ENCODE peak calls at places on chromosomes 13 and 19, in six cellular contexts. N, A, G, M, U and K are unnamed samples.

GRCh38 chr13:110942248-110942981 is 27.5 kb upstream of the ANKRD10 start:
- DNase-seq in A (no peak), U (no peak), M (no peak), N (peak; percentile 82), G (no peak), K (no peak)

GRCh38 chr19:58538257-58539168 is 5.4 kb upstream of the TRIM28 start:
- DNase-seq in A (peak; percentile 61), N (no peak), G (no peak), M (no peak), U (no peak), K (no peak)

GRCh38 chr19:11505504-11506100 is at the start of gene ZNF653:
- DNase-seq in G (peak; percentile 91), U (peak; percentile 98), M (peak; percentile 95), A (peak; percentile 94), N (peak; percentile 89), K (peak; percentile 91)

GRCh38 chr19:34365463-34366401 is 736 bp downstream of the GPI start:
- DNase-seq in N (peak; percentile 31), G (no peak), M (no peak), U (no peak), A (peak; percentile 74), K (no peak)

GRCh38 chr13:93002071-93002470 is 224.5 kb upstream of the GPC6 start:
- DNase-seq in A (no peak), U (no peak), G (no peak), M (no peak), N (no peak), K (no peak)

GRCh38 chr19:49057636-49058234 is at the start of gene CGB7:
- DNase-seq in U (peak; percentile 58), G (peak; percentile 54), M (peak; percentile 63), N (peak; percentile 69), A (peak; percentile 89), K (peak; percentile 39)

GRCh38 chr13:41212881-41213280 is 18.5 kb upstream of the KBTBD7 start:
- DNase-seq in G (no peak), M (no peak), N (no peak), A (no peak), U (no peak), K (no peak)

GRCh38 chr19:8126511-8126910 is 22.9 kb downstream of the FBN3 start:
- DNase-seq in G (no peak), U (no peak), N (no peak), A (no peak), M (no peak), K (no peak)

GRCh38 chr13:77833331-77833863 is 85.2 kb downstream of the EDNRB start:
- DNase-seq in U (no peak), A (no peak), N (no peak), M (no peak), G (peak; percentile 64), K (no peak)

GRCh38 chr19:4352701-4353121 is 9.3 kb downstream of the MPND start:
- DNase-seq in M (no peak), A (no peak), U (peak; percentile 80), N (no peak), G (peak; percentile 46), K (peak; percentile 56)

GRCh38 chr19:5916201-5916708 is 2.2 kb downstream of the CAPS start:
- DNase-seq in M (no peak), G (no peak), U (no peak), N (no peak), A (no peak), K (no peak)

GRCh38 chr13:40271931-40272775 is 394.3 kb downstream of the FOXO1 start:
- DNase-seq in U (no peak), A (peak; percentile 31), M (peak; percentile 91), N (peak; percentile 81), G (peak; percentile 91), K (peak; percentile 65)

GRCh38 chr19:52945652-52946321 is 16.9 kb downstream of the ZNF816 start:
- DNase-seq in M (no peak), G (no peak), A (no peak), N (no peak), U (no peak), K (no peak)

GRCh38 chr19:29678484-29679106 is 13.3 kb downstream of the PLEKHF1 start:
- DNase-seq in A (no peak), G (peak; percentile 72), U (no peak), M (peak; percentile 80), N (no peak), K (no peak)

GRCh38 chr13:31050486-31051400 is 111.0 kb downstream of the HSPH1 start:
- DNase-seq in N (no peak), M (no peak), U (no peak), G (no peak), A (no peak), K (peak; percentile 25)

GRCh38 chr19:3359850-3360493 is 6.4 kb upstream of the NFIC start:
- DNase-seq in M (no peak), A (no peak), U (peak; percentile 89), N (no peak), G (no peak), K (no peak)

GRCh38 chr19:46206176-46206575 is 23.4 kb upstream of the IGFL1 start:
- DNase-seq in M (no peak), A (no peak), N (peak; percentile 91), G (no peak), U (no peak), K (no peak)

DNA sequence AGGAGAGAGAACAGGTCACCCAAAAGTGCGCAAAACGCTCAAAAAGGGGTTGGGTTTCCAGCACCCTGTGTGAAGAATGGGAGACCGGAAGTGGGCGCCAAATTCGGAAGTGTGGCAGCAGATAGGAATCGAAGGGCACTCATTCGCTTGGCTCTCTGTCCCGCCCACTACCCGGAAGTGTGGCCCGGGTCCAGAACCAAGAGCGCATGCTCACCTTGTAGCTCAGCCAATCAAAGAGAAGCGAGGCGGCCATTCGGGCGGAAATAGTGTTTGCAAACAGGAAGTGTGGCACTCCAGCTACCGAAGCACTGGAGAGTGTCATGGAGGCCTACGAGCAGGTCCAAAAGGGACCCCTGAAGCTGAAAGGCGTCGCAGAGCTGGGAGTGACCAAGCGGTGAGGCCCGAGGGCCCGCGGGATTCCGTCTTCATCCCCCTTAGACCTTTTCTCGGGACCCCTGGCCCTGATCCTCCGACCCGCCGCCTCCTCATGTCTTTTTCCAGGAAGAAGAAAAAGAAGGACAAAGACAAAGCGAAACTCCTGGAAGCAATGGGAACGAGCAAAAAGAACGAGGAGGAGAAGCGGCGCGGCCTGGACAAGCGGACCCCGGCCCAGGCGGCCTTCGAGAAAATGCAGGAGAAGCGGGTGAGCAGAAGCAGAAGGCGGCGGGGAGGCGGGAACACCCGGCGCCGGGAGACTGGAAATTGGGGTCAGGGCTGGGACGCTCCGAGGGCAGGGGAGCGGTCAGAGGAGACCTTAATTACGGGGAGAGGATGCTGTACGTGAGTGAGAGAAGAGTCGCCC is at the start of gene FAM32A:
- DNase-seq in A (peak; percentile 99), M (peak; percentile 100), N (peak; percentile 99), U (peak; percentile 96), G (peak; percentile 99), K (peak; percentile 99)
- TF ChIP-seq CTCF in A (peak; percentile 23), M (peak; percentile 24), N (peak; percentile 18), U (peak; percentile 24), G (peak; percentile 67), K (no peak)

DNA sequence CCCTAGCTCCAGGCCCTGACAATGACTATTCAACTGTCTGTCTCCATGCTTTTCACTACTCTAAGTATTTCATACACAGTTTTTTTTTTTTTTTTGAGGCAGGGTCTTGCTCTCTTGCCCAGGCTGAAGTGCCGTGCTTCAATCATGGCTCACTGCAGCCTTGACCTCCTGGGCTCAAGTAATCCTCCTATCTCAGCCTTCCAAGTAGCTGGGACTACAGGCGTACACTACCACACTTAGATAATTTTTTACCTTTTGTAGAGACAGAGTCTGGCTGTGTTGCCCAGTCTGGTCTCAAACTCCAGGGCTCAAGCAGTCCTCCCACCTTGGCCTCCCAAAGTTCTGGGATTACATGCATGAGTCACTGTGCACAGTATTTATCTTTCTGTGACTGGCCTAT is 815.4 kb downstream of the DACH1 start:
- DNase-seq in G (no peak), U (no peak), A (no peak), N (no peak), M (no peak), K (no peak)
- TF ChIP-seq CTCF in G (no peak), U (no peak), A (no peak), N (no peak), M (no peak), K (no peak)

GRCh38 chr13:100675660-100676129 is 1.1 kb upstream of the TMTC4 start:
- DNase-seq in U (no peak), N (no peak), A (no peak), M (no peak), G (no peak), K (no peak)

GRCh38 chr13:100674363-100674847 is at the start of gene TMTC4:
- DNase-seq in U (no peak), N (no peak), M (no peak), G (no peak), A (no peak), K (no peak)

GRCh38 chr13:100673376-100673830 is 1.2 kb downstream of the TMTC4 start:
- DNase-seq in M (no peak), N (no peak), G (no peak), U (no peak), A (peak; percentile 22), K (no peak)

GRCh38 chr13:100673831-100674362 is 698 bp downstream of the TMTC4 start:
- DNase-seq in U (peak; percentile 67), G (peak; percentile 24), N (peak; percentile 69), A (peak; percentile 64), M (peak; percentile 62), K (peak; percentile 73)

GRCh38 chr13:100674848-100675659 is 459 bp upstream of the TMTC4 start:
- DNase-seq in U (peak; percentile 100), N (peak; percentile 96), G (peak; percentile 99), M (peak; percentile 99), A (peak; percentile 100), K (peak; percentile 98)
- TF ChIP-seq CTCF in U (peak; percentile 43), N (peak; percentile 52), G (peak; percentile 51), M (no peak), A (no peak), K (peak; percentile 73)

GRCh38 chr19:41175825-41176734 is 16.9 kb upstream of the CYP2S1 start:
- DNase-seq in A (peak; percentile 88), M (no peak), N (peak; percentile 71), U (no peak), G (peak; percentile 53), K (peak; percentile 70)

GRCh38 chr19:41174297-41174928 is 18.6 kb upstream of the CYP2S1 start:
- DNase-seq in A (peak; percentile 86), G (no peak), M (no peak), U (no peak), N (no peak), K (no peak)

GRCh38 chr19:41166888-41167804 is 25.9 kb upstream of the CYP2S1 start:
- DNase-seq in G (no peak), N (no peak), M (no peak), A (peak; percentile 90), U (no peak), K (no peak)

DNA sequence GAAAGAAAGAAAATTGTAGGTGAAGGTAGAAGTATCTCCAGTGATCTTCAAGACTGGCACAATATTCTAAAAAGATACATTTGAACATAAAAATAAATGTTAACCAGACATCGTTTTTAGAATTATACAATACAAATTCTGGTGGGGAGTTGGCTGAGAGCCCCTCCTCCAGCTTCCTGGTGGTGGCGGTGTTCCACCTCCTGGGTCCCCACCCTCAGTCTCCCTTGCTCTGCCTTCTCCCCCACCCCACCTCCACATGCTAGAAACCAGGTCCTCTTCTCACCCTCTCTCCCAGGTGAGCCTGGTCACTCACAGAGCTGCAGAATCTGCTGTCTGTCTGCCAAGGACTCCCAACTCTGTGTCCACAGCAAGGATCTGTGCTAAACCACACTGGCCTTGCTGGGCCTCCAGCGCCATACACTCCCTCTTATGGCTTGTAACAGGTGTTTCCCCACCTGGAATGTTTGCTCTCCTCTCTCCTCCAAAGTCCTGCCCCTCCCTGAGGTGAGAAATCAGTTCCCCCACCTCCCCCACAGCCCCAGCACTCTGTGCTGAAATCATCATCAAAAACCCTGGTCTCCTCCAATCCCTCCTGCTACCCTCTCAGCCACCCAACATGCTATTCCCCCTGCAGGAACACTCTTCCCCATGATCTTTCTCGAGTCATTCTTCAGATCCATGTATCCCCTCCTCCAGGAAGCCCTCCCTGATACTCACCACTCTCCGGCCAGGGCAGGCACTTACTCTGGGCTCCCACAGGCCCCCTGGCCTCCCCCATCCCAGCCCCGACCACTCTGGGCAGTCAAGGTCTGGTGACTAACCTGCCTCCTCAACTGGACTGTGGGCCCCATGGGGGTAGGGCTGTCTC is 20.5 kb upstream of the CYP2S1 start:
- DNase-seq in A (peak; percentile 61), G (no peak), U (no peak), M (no peak), N (no peak), K (no peak)
- TF ChIP-seq CTCF in A (no peak), G (no peak), U (no peak), M (no peak), N (no peak), K (no peak)